ENCODE peak calls at places on chromosomes 1 and 21, in seven cellular contexts. Z is Panc1; T is CD4-positive, alpha-beta T cell; Y is lower lobe of right lung; D is body of pancreas; G is RWPE1; F is endothelial cell. P is an unnamed sample.

GRCh38 chr1:2539312-2539907 is 9.3 kb upstream of the HES5 start:
- DNase-seq in Z (no peak), T (no peak), Y (no peak), D (no peak), G (no peak), F (peak), P (no peak)

GRCh38 chr1:183185941-183186490 is at the start of gene LAMC2:
- DNase-seq in Z (no peak), T (no peak), Y (peak), D (peak), G (peak), F (peak), P (peak)

GRCh38 chr1:59455206-59455605 is 158.3 kb downstream of the FGGY start:
- DNase-seq in Z (no peak), T (no peak), Y (no peak), D (no peak), G (peak), F (no peak), P (no peak)

GRCh38 chr21:25428537-25428936 is 178.7 kb downstream of the MRPL39 start:
- DNase-seq in Z (no peak), T (no peak), Y (no peak), D (no peak), G (no peak), F (no peak), P (no peak)

GRCh38 chr1:242877229-242877628 is 352.7 kb upstream of the PLD5 start:
- DNase-seq in Z (no peak), T (no peak), Y (no peak), D (no peak), G (no peak), F (no peak), P (no peak)

GRCh38 chr1:228280961-228281591 is 73.2 kb downstream of the OBSCN start:
- DNase-seq in Z (no peak), T (no peak), Y (peak), D (no peak), G (no peak), F (no peak), P (peak)

GRCh38 chr1:247639381-247639981 is 34.1 kb downstream of the OR2G3 start:
- DNase-seq in Z (no peak), T (no peak), Y (peak), D (peak), G (peak), F (no peak), P (no peak)

GRCh38 chr1:27007909-27008582 is 4.6 kb downstream of the TENT5B start:
- DNase-seq in Z (no peak), T (no peak), Y (peak), D (peak), G (no peak), F (no peak), P (no peak)

GRCh38 chr1:208235983-208236761 is 8.0 kb downstream of the PLXNA2 start:
- DNase-seq in Z (no peak), T (no peak), Y (no peak), D (no peak), G (no peak), F (peak), P (no peak)

GRCh38 chr1:74505889-74506288 is 6.5 kb downstream of the LRRC53 start:
- DNase-seq in Z (no peak), T (no peak), Y (no peak), D (no peak), G (no peak), F (no peak), P (no peak)

GRCh38 chr1:201038537-201038936 is 15.0 kb upstream of the KIF21B start:
- DNase-seq in Z (no peak), T (no peak), Y (no peak), D (no peak), G (no peak), F (no peak), P (no peak)

GRCh38 chr1:111878096-111878495 is 111.4 kb downstream of the KCND3 start:
- DNase-seq in Z (no peak), T (no peak), Y (no peak), D (no peak), G (no peak), F (no peak), P (no peak)

GRCh38 chr1:33364578-33364945 is 43.7 kb upstream of the A3GALT2 start:
- DNase-seq in Z (no peak), T (no peak), Y (no peak), D (no peak), G (no peak), F (peak), P (no peak)

GRCh38 chr1:175911138-175911537 is 167.7 kb upstream of the TNR start:
- DNase-seq in Z (no peak), T (no peak), Y (no peak), D (no peak), G (no peak), F (no peak), P (no peak)

GRCh38 chr21:41466024-41466820 is 40.2 kb downstream of the MX1 start:
- DNase-seq in Z (no peak), T (no peak), Y (no peak), D (no peak), G (no peak), F (no peak), P (no peak)

GRCh38 chr1:156194300-156194652 is 372 bp downstream of the SLC25A44 start:
- DNase-seq in Z (no peak), T (no peak), Y (no peak), D (no peak), G (peak), F (no peak), P (peak)

GRCh38 chr1:82893712-82894111 is 1093.0 kb downstream of the ADGRL2 start:
- DNase-seq in Z (no peak), T (no peak), Y (no peak), D (no peak), G (no peak), F (no peak), P (no peak)

GRCh38 chr1:111789666-111790316 is 34.1 kb downstream of the DDX20 start:
- DNase-seq in Z (no peak), T (no peak), Y (no peak), D (no peak), G (no peak), F (no peak), P (no peak)

GRCh38 chr1:205648212-205648910 is 16.6 kb upstream of the ELK4 start:
- DNase-seq in Z (no peak), T (no peak), Y (no peak), D (no peak), G (no peak), F (no peak), P (no peak)

GRCh38 chr1:172147541-172147940 is 272.9 kb upstream of the C1orf105 start:
- DNase-seq in Z (no peak), T (no peak), Y (no peak), D (no peak), G (no peak), F (no peak), P (no peak)

GRCh38 chr1:208242829-208243521 is 1.2 kb downstream of the PLXNA2 start:
- DNase-seq in Z (no peak), T (no peak), Y (no peak), D (no peak), G (no peak), F (peak), P (no peak)

GRCh38 chr1:25003457-25004190 is 73.5 kb upstream of the RUNX3 start:
- DNase-seq in Z (no peak), T (no peak), Y (no peak), D (no peak), G (no peak), F (no peak), P (no peak)

GRCh38 chr21:26801524-26801923 is 43.7 kb downstream of the ADAMTS1 start:
- DNase-seq in Z (no peak), T (no peak), Y (no peak), D (no peak), G (no peak), F (no peak), P (no peak)

GRCh38 chr1:199083680-199084079 is 444.8 kb downstream of the PTPRC start:
- DNase-seq in Z (no peak), T (no peak), Y (no peak), D (no peak), G (no peak), F (no peak), P (no peak)

GRCh38 chr1:89610457-89610991 is 22.4 kb upstream of the LRRC8C start:
- DNase-seq in Z (no peak), T (peak), Y (no peak), D (no peak), G (no peak), F (no peak), P (no peak)

GRCh38 chr1:201137579-201138310 is 10.8 kb upstream of the ASCL5 start:
- DNase-seq in Z (no peak), T (no peak), Y (no peak), D (peak), G (peak), F (no peak), P (no peak)

GRCh38 chr1:209155556-209155955 is 428.0 kb upstream of the CAMK1G start:
- DNase-seq in Z (no peak), T (no peak), Y (no peak), D (no peak), G (no peak), F (no peak), P (no peak)

GRCh38 chr1:156602557-156602993 is 1.3 kb upstream of the GPATCH4 start:
- DNase-seq in Z (no peak), T (no peak), Y (no peak), D (no peak), G (peak), F (no peak), P (no peak)

GRCh38 chr1:80531182-80531581 is 1269.6 kb upstream of the ADGRL2 start:
- DNase-seq in Z (no peak), T (no peak), Y (no peak), D (no peak), G (no peak), F (no peak), P (no peak)

GRCh38 chr1:26278303-26278702 is 1.6 kb upstream of the SH3BGRL3 start:
- DNase-seq in Z (no peak), T (no peak), Y (peak), D (no peak), G (peak), F (no peak), P (no peak)

GRCh38 chr1:14778882-14779594 is 180.6 kb downstream of the KAZN start:
- DNase-seq in Z (no peak), T (no peak), Y (peak), D (peak), G (no peak), F (peak), P (peak)

GRCh38 chr21:41975391-41976272 is 21.8 kb upstream of the C2CD2 start:
- DNase-seq in Z (no peak), T (no peak), Y (no peak), D (no peak), G (no peak), F (no peak), P (no peak)

GRCh38 chr1:201468501-201468843 is 516 bp downstream of the PHLDA3 start:
- DNase-seq in Z (no peak), T (no peak), Y (peak), D (peak), G (no peak), F (no peak), P (peak)

GRCh38 chr1:25501235-25502058 is 42.0 kb upstream of the LDLRAP1 start:
- DNase-seq in Z (peak), T (no peak), Y (no peak), D (no peak), G (no peak), F (peak), P (no peak)

GRCh38 chr1:101291562-101292035 is 54.8 kb downstream of the S1PR1 start:
- DNase-seq in Z (no peak), T (no peak), Y (no peak), D (no peak), G (no peak), F (no peak), P (peak)

GRCh38 chr1:245153081-245153644 is 1.6 kb upstream of the KIF26B start:
- DNase-seq in Z (peak), T (no peak), Y (peak), D (peak), G (peak), F (peak), P (peak)

GRCh38 chr1:109274533-109275476 is 8.1 kb downstream of the PSRC1 start:
- DNase-seq in Z (no peak), T (no peak), Y (peak), D (peak), G (peak), F (no peak), P (no peak)

GRCh38 chr1:152228831-152229230 is 4.8 kb upstream of the HRNR start:
- DNase-seq in Z (no peak), T (no peak), Y (no peak), D (no peak), G (peak), F (no peak), P (no peak)

GRCh38 chr21:41965045-41965444 is 11.2 kb upstream of the C2CD2 start:
- DNase-seq in Z (no peak), T (no peak), Y (no peak), D (no peak), G (no peak), F (no peak), P (no peak)

GRCh38 chr1:93591833-93592635 is 89.6 kb downstream of the BCAR3 start:
- DNase-seq in Z (no peak), T (no peak), Y (peak), D (peak), G (no peak), F (no peak), P (peak)

DNA sequence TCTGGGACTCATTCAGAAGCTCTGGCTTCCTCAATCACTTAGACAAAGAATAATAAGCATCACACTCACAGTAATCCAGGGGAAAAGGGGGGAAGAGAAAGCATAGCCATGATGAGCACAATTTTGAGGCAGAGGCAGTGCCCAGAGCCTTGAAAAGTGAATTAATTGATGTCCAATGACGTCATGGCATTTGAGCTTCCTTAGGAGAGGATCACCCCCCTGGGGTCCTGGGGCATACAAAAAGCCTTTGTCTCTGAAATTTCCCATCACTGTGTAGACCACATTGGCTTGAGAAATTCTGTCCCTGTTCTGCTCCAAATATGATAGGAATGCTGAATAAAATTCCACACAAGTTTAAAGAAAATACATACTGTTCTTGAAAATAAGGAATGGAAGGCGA is 84.3 kb upstream of the COA6 start:
- DNase-seq in Z (no peak), T (no peak), Y (no peak), D (no peak), G (no peak), F (no peak), P (no peak)
- TF ChIP-seq CTCF in Z (no peak), T (no peak), Y (no peak), D (no peak), G (no peak), F (no peak), P (no peak)

GRCh38 chr1:39672551-39672947 is 642 bp upstream of the NT5C1A start:
- DNase-seq in Z (no peak), T (peak), Y (no peak), D (no peak), G (no peak), F (peak), P (peak)
- TF ChIP-seq CTCF in Z (peak), T (peak), Y (peak), D (peak), G (peak), F (peak), P (peak)

GRCh38 chr1:8165595-8166360 is 139.7 kb upstream of the ERRFI1 start:
- DNase-seq in Z (no peak), T (no peak), Y (peak), D (no peak), G (no peak), F (no peak), P (no peak)
- TF ChIP-seq CTCF in Z (no peak), T (no peak), Y (no peak), D (peak), G (no peak), F (no peak), P (no peak)

GRCh38 chr1:53715478-53715877 is 23.5 kb downstream of the GLIS1 start:
- DNase-seq in Z (no peak), T (no peak), Y (no peak), D (no peak), G (no peak), F (peak), P (peak)
- TF ChIP-seq CTCF in Z (peak), T (no peak), Y (no peak), D (peak), G (no peak), F (peak), P (peak)

DNA sequence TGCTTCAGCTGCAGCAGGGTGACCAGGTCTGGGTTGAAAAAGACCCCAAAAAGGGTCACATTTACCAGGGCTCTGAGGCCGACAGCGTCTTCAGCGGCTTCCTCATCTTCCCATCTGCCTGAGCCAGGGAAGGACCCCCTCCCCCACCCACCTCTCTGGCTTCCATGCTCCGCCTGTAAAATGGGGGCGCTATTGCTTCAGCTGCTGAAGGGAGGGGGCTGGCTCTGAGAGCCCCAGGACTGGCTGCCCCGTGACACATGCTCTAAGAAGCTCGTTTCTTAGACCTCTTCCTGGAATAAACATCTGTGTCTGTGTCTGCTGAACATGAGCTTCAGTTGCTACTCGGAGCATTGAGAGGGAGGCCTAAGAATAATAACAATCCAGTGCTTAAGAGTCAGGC is 2.9 kb downstream of the C1QA start:
- DNase-seq in Z (no peak), T (no peak), Y (no peak), D (no peak), G (no peak), F (peak), P (no peak)
- TF ChIP-seq CTCF in Z (peak), T (no peak), Y (no peak), D (no peak), G (no peak), F (no peak), P (no peak)

DNA sequence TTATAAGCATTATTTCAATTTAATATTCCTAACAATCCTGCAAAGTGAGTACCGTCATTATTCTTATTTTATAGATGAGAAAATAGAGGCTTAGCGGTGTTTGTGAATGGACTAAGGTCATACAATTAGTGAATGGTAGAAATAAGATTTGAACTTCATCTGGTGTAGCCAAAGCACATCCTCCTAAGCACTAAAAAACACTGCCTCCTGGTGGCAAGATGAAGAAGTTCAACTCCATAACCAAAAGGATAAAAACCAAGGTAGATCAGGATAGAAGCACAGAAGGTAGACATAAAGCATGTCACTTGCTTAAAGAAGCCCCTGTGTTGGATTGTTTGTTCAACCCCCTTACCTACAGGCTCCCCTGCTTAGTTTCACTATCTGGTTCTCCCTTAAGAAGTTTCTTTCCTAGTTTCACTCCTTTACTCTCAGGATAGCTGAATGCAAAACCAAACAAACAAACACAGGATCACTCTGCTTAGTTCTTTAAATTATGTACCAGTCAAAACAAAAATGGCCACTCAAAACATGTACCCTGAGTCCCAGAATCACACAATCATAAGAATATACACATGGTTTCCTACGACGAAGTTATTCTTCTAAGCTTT is 12.7 kb upstream of the AIM2 start:
- DNase-seq in Z (no peak), T (no peak), Y (no peak), D (no peak), G (no peak), F (no peak), P (peak)
- TF ChIP-seq CTCF in Z (peak), T (peak), Y (peak), D (peak), G (peak), F (peak), P (peak)

DNA sequence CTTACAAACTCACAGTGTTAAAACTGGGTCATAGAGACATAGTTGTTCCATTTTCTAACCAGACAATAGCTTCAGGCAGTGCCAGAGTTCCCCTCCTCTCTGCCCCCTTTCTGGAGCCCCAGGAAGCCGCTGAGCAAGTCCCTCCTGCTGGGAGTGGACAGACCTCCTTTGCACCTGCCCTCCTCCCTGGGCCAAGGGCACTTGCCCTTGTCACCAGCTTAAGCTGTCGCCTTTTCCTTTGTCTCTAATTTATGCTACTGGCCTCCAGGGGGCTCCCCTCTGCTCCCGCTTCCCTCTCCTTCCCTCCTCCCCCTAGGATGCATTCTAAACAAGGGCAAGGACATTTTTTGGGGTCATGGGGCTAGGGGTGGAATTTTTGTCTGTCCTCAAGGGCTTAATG is 182.4 kb downstream of the MIS18A start:
- DNase-seq in Z (no peak), T (no peak), Y (no peak), D (no peak), G (no peak), F (peak), P (peak)
- TF ChIP-seq CTCF in Z (peak), T (no peak), Y (no peak), D (no peak), G (no peak), F (peak), P (peak)

GRCh38 chr1:119275930-119276215 is 92.7 kb upstream of the HAO2 start:
- DNase-seq in Z (no peak), T (no peak), Y (no peak), D (no peak), G (no peak), F (no peak), P (no peak)
- TF ChIP-seq CTCF in Z (no peak), T (no peak), Y (no peak), D (no peak), G (no peak), F (no peak), P (no peak)